ENCODE peak calls at places on chromosomes 5 and 9, in five cellular contexts. E is stimulated activated naive B cell treated with anti-CD40 and anti-IgM and Interleukin-4, amounts not matched to agents 10 μg/mL and 1 μg/mL and 100 μg/mL, for 72 hours; Y is T-cell; M is astrocyte of the spinal cord; T is GM04503. X is an unnamed sample.

GRCh38 chr9:130957451-130958203 is 18.6 kb upstream of the FIBCD1 start:
- DNase-seq in E (no peak), Y (no peak), M (no peak), T (no peak), X (no peak)

GRCh38 chr5:67165524-67166459 is 30.8 kb downstream of the CD180 start:
- DNase-seq in E (peak; percentile 78), Y (peak; percentile 77), M (peak; percentile 79), T (no peak), X (no peak)

GRCh38 chr5:177498013-177498847 is 826 bp upstream of the PDLIM7 start:
- DNase-seq in E (no peak), Y (no peak), M (peak; percentile 8), T (no peak), X (no peak)

GRCh38 chr5:137703565-137703964 is 32.3 kb downstream of the KLHL3 start:
- DNase-seq in E (no peak), Y (no peak), M (no peak), T (no peak), X (no peak)

GRCh38 chr9:98774746-98775145 is 21.6 kb downstream of the ANKS6 start:
- DNase-seq in E (no peak), Y (no peak), M (no peak), T (no peak), X (no peak)

GRCh38 chr9:78074385-78075291 is 43.0 kb upstream of the GNAQ start:
- DNase-seq in E (no peak), Y (no peak), M (no peak), T (no peak), X (peak; percentile 55)

GRCh38 chr9:94167055-94167346 is 82.7 kb downstream of the PTPDC1 start:
- DNase-seq in E (no peak), Y (no peak), M (no peak), T (no peak), X (no peak)

GRCh38 chr5:135880278-135880677 is 15.4 kb downstream of the IL9 start:
- DNase-seq in E (no peak), Y (no peak), M (no peak), T (no peak), X (peak; percentile 51)

GRCh38 chr5:122408592-122409219 is 96.7 kb downstream of the SNCAIP start:
- DNase-seq in E (no peak), Y (no peak), M (peak; percentile 42), T (no peak), X (no peak)

GRCh38 chr9:86629530-86629929 is 275.3 kb upstream of the TUT7 start:
- DNase-seq in E (no peak), Y (no peak), M (no peak), T (no peak), X (no peak)

GRCh38 chr9:37623267-37623666 is 27.5 kb upstream of the FRMPD1 start:
- DNase-seq in E (no peak), Y (no peak), M (no peak), T (no peak), X (no peak)

GRCh38 chr9:4774209-4774608 is 18.5 kb upstream of the RCL1 start:
- DNase-seq in E (no peak), Y (no peak), M (no peak), T (peak; percentile 65), X (no peak)

GRCh38 chr5:55427157-55427556 is 107.6 kb downstream of the PLPP1 start:
- DNase-seq in E (no peak), Y (no peak), M (peak; percentile 76), T (no peak), X (no peak)

GRCh38 chr9:78031826-78032598 is 401 bp upstream of the GNAQ start:
- DNase-seq in E (peak; percentile 1), Y (peak; percentile 57), M (peak; percentile 97), T (peak; percentile 71), X (peak; percentile 90)

GRCh38 chr5:367358-368130 is 46.0 kb downstream of the AHRR start:
- DNase-seq in E (no peak), Y (no peak), M (no peak), T (no peak), X (no peak)

GRCh38 chr5:14871573-14872069 is at the start of gene ANKH:
- DNase-seq in E (peak; percentile 77), Y (peak; percentile 79), M (peak; percentile 83), T (no peak), X (peak; percentile 86)

GRCh38 chr5:4294878-4295277 is 699.2 kb downstream of the IRX1 start:
- DNase-seq in E (no peak), Y (no peak), M (no peak), T (no peak), X (no peak)

GRCh38 chr5:142300677-142301076 is 24.1 kb downstream of the SPRY4 start:
- DNase-seq in E (no peak), Y (no peak), M (no peak), T (no peak), X (no peak)

GRCh38 chr5:26482817-26483375 is 555.5 kb downstream of the CDH9 start:
- DNase-seq in E (no peak), Y (no peak), M (peak; percentile 39), T (no peak), X (peak; percentile 77)

GRCh38 chr9:70747335-70747734 is 332.9 kb upstream of the KLF9 start:
- DNase-seq in E (no peak), Y (no peak), M (peak; percentile 29), T (no peak), X (no peak)

GRCh38 chr9:2313512-2313911 is 298.4 kb downstream of the SMARCA2 start:
- DNase-seq in E (no peak), Y (no peak), M (no peak), T (no peak), X (no peak)

GRCh38 chr9:103804077-103804735 is 289.9 kb upstream of the SMC2 start:
- DNase-seq in E (no peak), Y (no peak), M (peak; percentile 49), T (no peak), X (peak; percentile 81)

GRCh38 chr5:96826071-96826470 is 18.3 kb upstream of the ERAP1 start:
- DNase-seq in E (no peak), Y (no peak), M (no peak), T (no peak), X (no peak)

GRCh38 chr9:36759141-36759540 is 186.4 kb downstream of the MELK start:
- DNase-seq in E (no peak), Y (no peak), M (no peak), T (no peak), X (no peak)

GRCh38 chr9:92650839-92651621 is 18.9 kb downstream of the IPPK start:
- DNase-seq in E (no peak), Y (no peak), M (peak; percentile 51), T (peak; percentile 49), X (no peak)

GRCh38 chr5:5793560-5793959 is 371.1 kb downstream of the ICE1 start:
- DNase-seq in E (no peak), Y (no peak), M (no peak), T (no peak), X (no peak)

GRCh38 chr5:107869459-107870115 is 198.8 kb upstream of the EFNA5 start:
- DNase-seq in E (no peak), Y (no peak), M (peak; percentile 61), T (peak; percentile 62), X (peak; percentile 87)

GRCh38 chr5:41312066-41312465 is 98.7 kb upstream of the C6 start:
- DNase-seq in E (no peak), Y (no peak), M (no peak), T (no peak), X (no peak)

GRCh38 chr5:123367739-123368138 is 55.5 kb downstream of the CEP120 start:
- DNase-seq in E (no peak), Y (no peak), M (peak; percentile 28), T (no peak), X (no peak)

GRCh38 chr5:17305964-17306725 is 88.7 kb downstream of the BASP1 start:
- DNase-seq in E (no peak), Y (no peak), M (peak; percentile 88), T (peak; percentile 54), X (no peak)

GRCh38 chr5:1810581-1811101 is 9.4 kb downstream of the NDUFS6 start:
- DNase-seq in E (no peak), Y (no peak), M (no peak), T (no peak), X (no peak)

GRCh38 chr9:134225816-134226215 is 61.5 kb upstream of the RNU6ATAC start:
- DNase-seq in E (no peak), Y (no peak), M (no peak), T (no peak), X (no peak)

GRCh38 chr5:170439944-170440269 is 50.7 kb upstream of the KCNMB1 start:
- DNase-seq in E (no peak), Y (no peak), M (no peak), T (no peak), X (no peak)

GRCh38 chr9:76107487-76107886 is 217.0 kb downstream of the PCSK5 start:
- DNase-seq in E (no peak), Y (no peak), M (peak; percentile 81), T (peak; percentile 6), X (no peak)

GRCh38 chr9:123353984-123354591 is 1.9 kb upstream of the CRB2 start:
- DNase-seq in E (peak; percentile 44), Y (no peak), M (peak; percentile 48), T (no peak), X (peak; percentile 51)

GRCh38 chr5:170046221-170046620 is 59.5 kb upstream of the FOXI1 start:
- DNase-seq in E (no peak), Y (no peak), M (no peak), T (no peak), X (no peak)

GRCh38 chr9:110919609-110920008 is 118.7 kb downstream of the LPAR1 start:
- DNase-seq in E (no peak), Y (no peak), M (peak; percentile 77), T (peak; percentile 88), X (peak; percentile 46)

GRCh38 chr5:112250551-112250950 is 168.5 kb downstream of the EPB41L4A start:
- DNase-seq in E (no peak), Y (no peak), M (no peak), T (no peak), X (no peak)

GRCh38 chr5:134110382-134110781 is 4.1 kb upstream of the TCF7 start:
- DNase-seq in E (no peak), Y (no peak), M (no peak), T (no peak), X (no peak)